ENCODE peak calls at places on chromosomes 11 and 22, in four cellular contexts. One of them, this sample, is unnamed.

GRCh38 chr11:64834723-64835615 is 9.5 kb downstream of the CDC42BPG start:
- DNase-seq in H1: no peak
- DNase-seq in K562: no peak
- DNase-seq in HepG2: no peak
- DNase-seq in this sample: no peak

GRCh38 chr22:38674888-38675287 is 6.9 kb upstream of the TOMM22 start:
- DNase-seq in H1: no peak
- DNase-seq in K562: no peak
- DNase-seq in HepG2: no peak
- DNase-seq in this sample: no peak

GRCh38 chr11:88104408-88104807 is 70.8 kb downstream of the RAB38 start:
- DNase-seq in H1: no peak
- DNase-seq in K562: no peak
- DNase-seq in HepG2: no peak
- DNase-seq in this sample: no peak

GRCh38 chr11:2794419-2794795 is 91.2 kb downstream of the CDKN1C start:
- DNase-seq in H1: no peak
- DNase-seq in K562: no peak
- DNase-seq in HepG2: no peak
- DNase-seq in this sample: no peak

GRCh38 chr11:57791321-57792059 is 29.9 kb downstream of the CTNND1 start:
- DNase-seq in H1: no peak
- DNase-seq in K562: no peak
- DNase-seq in HepG2: no peak
- DNase-seq in this sample: no peak

GRCh38 chr11:103883291-103883690 is 153.1 kb upstream of the DDI1 start:
- DNase-seq in H1: no peak
- DNase-seq in K562: no peak
- DNase-seq in HepG2: no peak
- DNase-seq in this sample: no peak

GRCh38 chr11:117827521-117828511 is 3.3 kb upstream of the FXYD2 start:
- DNase-seq in H1: no peak
- DNase-seq in K562: no peak
- DNase-seq in HepG2: no peak
- DNase-seq in this sample: no peak

GRCh38 chr11:8006349-8006977 is 19.3 kb downstream of the EIF3F start:
- DNase-seq in H1: no peak
- DNase-seq in K562: peak
- DNase-seq in HepG2: peak
- DNase-seq in this sample: peak

GRCh38 chr11:69918938-69919650 is 99.9 kb upstream of the FGF3 start:
- DNase-seq in H1: peak
- DNase-seq in K562: peak
- DNase-seq in HepG2: peak
- DNase-seq in this sample: peak

GRCh38 chr11:34680918-34681554 is 60.1 kb downstream of the EHF start:
- DNase-seq in H1: peak
- DNase-seq in K562: no peak
- DNase-seq in HepG2: peak
- DNase-seq in this sample: peak

GRCh38 chr11:70606951-70607330 is 208.6 kb downstream of the CTTN start:
- DNase-seq in H1: no peak
- DNase-seq in K562: no peak
- DNase-seq in HepG2: no peak
- DNase-seq in this sample: no peak

GRCh38 chr22:21861290-21861848 is 6.1 kb downstream of the MAPK1 start:
- DNase-seq in H1: no peak
- DNase-seq in K562: peak
- DNase-seq in HepG2: no peak
- DNase-seq in this sample: no peak

GRCh38 chr11:5684627-5685362 is at the start of gene TRIM5:
- DNase-seq in H1: peak
- DNase-seq in K562: peak
- DNase-seq in HepG2: peak
- DNase-seq in this sample: peak

GRCh38 chr22:40602231-40602630 is 34.3 kb downstream of the MRTFA start:
- DNase-seq in H1: no peak
- DNase-seq in K562: no peak
- DNase-seq in HepG2: no peak
- DNase-seq in this sample: no peak

GRCh38 chr11:66012946-66013761 is 1.3 kb downstream of the CST6 start:
- DNase-seq in H1: no peak
- DNase-seq in K562: peak
- DNase-seq in HepG2: no peak
- DNase-seq in this sample: no peak

GRCh38 chr22:41528938-41529561 is 15.2 kb downstream of the POLR3H start:
- DNase-seq in H1: no peak
- DNase-seq in K562: no peak
- DNase-seq in HepG2: peak
- DNase-seq in this sample: no peak

GRCh38 chr22:32804823-32805585 is 3.5 kb downstream of the TIMP3 start:
- DNase-seq in H1: no peak
- DNase-seq in K562: no peak
- DNase-seq in HepG2: no peak
- DNase-seq in this sample: no peak

GRCh38 chr22:32805586-32805881 is 4.0 kb downstream of the TIMP3 start:
- DNase-seq in H1: no peak
- DNase-seq in K562: no peak
- DNase-seq in HepG2: no peak
- DNase-seq in this sample: no peak

GRCh38 chr22:32802291-32802826 is 854 bp downstream of the TIMP3 start:
- DNase-seq in H1: no peak
- DNase-seq in K562: no peak
- DNase-seq in HepG2: no peak
- DNase-seq in this sample: no peak

GRCh38 chr22:32803020-32803758 is 1.7 kb downstream of the TIMP3 start:
- DNase-seq in H1: no peak
- DNase-seq in K562: no peak
- DNase-seq in HepG2: no peak
- DNase-seq in this sample: no peak

GRCh38 chr22:32804036-32804435 is 2.5 kb downstream of the TIMP3 start:
- DNase-seq in H1: no peak
- DNase-seq in K562: no peak
- DNase-seq in HepG2: no peak
- DNase-seq in this sample: no peak
- TF ChIP-seq CEBPB in H1: no peak
- TF ChIP-seq CEBPB in K562: no peak
- TF ChIP-seq CEBPB in HepG2: no peak
- TF ChIP-seq CEBPB in this sample: no peak

DNA sequence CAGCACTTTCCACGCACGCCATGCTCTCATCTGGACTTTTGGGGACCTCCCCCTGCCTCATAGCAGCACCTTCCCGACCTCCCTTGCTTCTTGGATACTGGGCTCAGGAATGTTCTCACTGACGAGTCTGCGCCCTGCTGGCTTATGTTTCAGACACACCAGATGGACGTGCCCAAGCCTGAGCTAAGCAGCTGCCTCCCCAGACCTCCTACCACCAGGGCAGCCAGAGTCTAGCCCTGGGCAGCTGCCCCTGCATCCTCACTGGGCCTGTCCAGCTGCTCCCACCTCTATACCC is 13.2 kb upstream of the RGL4 start:
- DNase-seq in H1: no peak
- DNase-seq in K562: no peak
- DNase-seq in HepG2: no peak
- DNase-seq in this sample: no peak
- TF ChIP-seq FOSL1 in H1: no peak
- TF ChIP-seq FOSL1 in K562: no peak
- TF ChIP-seq FOSL1 in HepG2: no peak
- TF ChIP-seq FOSL1 in this sample: no peak

DNA sequence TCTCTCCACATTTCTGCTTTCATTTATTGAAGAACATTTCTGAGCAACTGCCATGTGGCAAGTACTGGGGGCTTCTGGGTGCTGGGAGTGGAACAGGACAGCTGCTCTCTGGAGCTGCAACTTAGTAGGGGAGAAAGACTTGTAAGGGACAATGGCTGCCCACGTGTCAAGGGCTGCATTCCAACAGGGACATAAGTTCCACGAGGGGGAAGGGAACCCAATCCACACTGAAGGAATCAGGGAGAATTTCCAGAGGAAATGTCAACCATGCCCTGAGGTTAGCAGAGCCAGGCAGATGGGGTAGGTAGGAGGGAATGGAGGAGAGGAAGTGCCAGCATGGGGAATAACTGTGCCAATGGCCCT is 1.7 kb downstream of the MAPK8IP2 start:
- DNase-seq in H1: no peak
- DNase-seq in K562: no peak
- DNase-seq in HepG2: no peak
- DNase-seq in this sample: no peak
- TF ChIP-seq EZH2 in H1: no peak
- TF ChIP-seq EZH2 in K562: no peak
- TF ChIP-seq EZH2 in HepG2: no peak
- TF ChIP-seq EZH2 in this sample: no peak

GRCh38 chr11:11493698-11494097 is 128.1 kb downstream of the GALNT18 start:
- DNase-seq in H1: no peak
- DNase-seq in K562: no peak
- DNase-seq in HepG2: no peak
- DNase-seq in this sample: no peak

GRCh38 chr11:11499300-11499699 is 122.5 kb downstream of the GALNT18 start:
- DNase-seq in H1: no peak
- DNase-seq in K562: no peak
- DNase-seq in HepG2: no peak
- DNase-seq in this sample: no peak

GRCh38 chr11:11494348-11494747 is 127.5 kb downstream of the GALNT18 start:
- DNase-seq in H1: no peak
- DNase-seq in K562: no peak
- DNase-seq in HepG2: no peak
- DNase-seq in this sample: no peak

GRCh38 chr11:11498195-11498594 is 123.6 kb downstream of the GALNT18 start:
- DNase-seq in H1: no peak
- DNase-seq in K562: no peak
- DNase-seq in HepG2: no peak
- DNase-seq in this sample: no peak

GRCh38 chr11:11496879-11497278 is 124.9 kb downstream of the GALNT18 start:
- DNase-seq in H1: no peak
- DNase-seq in K562: no peak
- DNase-seq in HepG2: no peak
- DNase-seq in this sample: no peak
- TF ChIP-seq CEBPB in H1: no peak
- TF ChIP-seq CEBPB in K562: no peak
- TF ChIP-seq CEBPB in HepG2: no peak
- TF ChIP-seq CEBPB in this sample: no peak

DNA sequence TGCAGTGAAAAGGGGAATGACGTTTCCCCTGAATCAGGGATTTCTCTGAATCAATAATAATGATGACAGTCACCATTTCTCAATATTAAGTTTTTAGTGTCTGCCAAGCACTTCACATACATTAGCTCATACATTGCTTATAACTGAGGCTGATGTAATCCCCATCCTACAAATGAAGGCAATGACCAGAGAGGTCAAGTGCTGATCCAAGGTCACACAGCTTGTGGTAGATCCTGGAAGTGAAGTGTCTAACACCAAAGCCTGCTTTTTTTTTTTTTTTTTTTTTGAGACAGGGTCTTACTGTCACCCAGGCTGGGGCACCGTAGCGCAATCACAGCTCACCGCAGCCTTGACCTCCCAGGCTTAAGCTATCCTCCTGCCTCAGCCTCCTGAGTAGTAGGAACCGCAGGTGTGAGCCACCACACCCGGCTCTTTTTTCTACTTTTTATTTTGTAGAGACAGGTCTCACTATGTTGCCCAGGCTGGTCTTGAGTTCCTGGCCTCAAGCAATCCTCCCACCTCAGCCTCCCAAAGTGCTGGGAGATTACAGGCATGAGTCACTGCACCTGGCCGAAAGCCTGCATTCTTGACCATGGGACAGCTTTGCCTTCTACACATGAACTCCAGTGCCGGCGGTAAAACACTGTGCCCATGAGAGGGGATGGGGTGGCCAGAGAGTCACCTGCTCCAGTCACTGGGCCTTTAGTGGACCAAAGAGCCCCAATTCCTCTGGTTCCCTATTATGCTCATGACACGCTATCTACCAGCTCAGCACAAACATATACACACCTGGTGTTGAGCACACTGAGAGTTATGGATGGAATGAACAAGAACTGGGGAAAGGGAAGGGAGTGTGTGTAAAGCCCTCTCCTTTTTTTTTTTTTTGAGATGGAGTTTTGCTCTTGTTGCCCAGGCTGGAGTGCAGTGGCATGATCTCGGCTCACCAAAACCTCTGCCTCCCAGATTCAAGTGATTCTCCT is 17.4 kb downstream of the ARHGAP1 start:
- DNase-seq in H1: no peak
- DNase-seq in K562: no peak
- DNase-seq in HepG2: no peak
- DNase-seq in this sample: peak
- TF ChIP-seq FOSL1 in H1: no peak
- TF ChIP-seq FOSL1 in K562: no peak
- TF ChIP-seq FOSL1 in HepG2: no peak
- TF ChIP-seq FOSL1 in this sample: no peak

DNA sequence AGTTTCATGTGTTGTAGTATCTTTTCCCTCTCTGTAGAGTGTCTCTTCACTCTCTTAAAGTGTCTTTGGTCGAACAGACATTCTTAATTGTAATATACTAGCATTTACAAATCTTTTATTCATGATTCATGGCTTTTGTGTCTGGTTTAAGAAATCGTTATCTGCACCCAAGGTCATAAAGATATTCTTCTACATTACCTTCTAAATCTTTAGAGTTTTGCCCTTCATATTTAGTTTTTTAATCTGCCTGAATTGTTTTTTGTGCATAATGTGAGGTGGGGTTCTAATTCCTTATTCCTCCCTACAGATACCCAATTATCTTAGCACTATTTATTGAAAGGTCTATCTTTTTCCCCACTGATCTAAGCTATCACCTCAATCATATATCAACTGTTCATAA is 9.0 kb upstream of the NNMT start:
- DNase-seq in H1: no peak
- DNase-seq in K562: no peak
- DNase-seq in HepG2: no peak
- DNase-seq in this sample: no peak
- TF ChIP-seq EZH2 in H1: no peak
- TF ChIP-seq EZH2 in K562: no peak
- TF ChIP-seq EZH2 in HepG2: no peak
- TF ChIP-seq EZH2 in this sample: no peak